ENCODE peak calls at places on chromosomes 5 and 9, in five cellular contexts. One of them, this sample, is unnamed.

GRCh38 chr9:137959641-137960411 is 82.2 kb downstream of the CACNA1B start:
- ATAC-seq in Panc1: no peak
- ATAC-seq in upper lobe of left lung: no peak
- ATAC-seq in upper lobe of right lung: no peak
- ATAC-seq in pancreas: no peak
- ATAC-seq in this sample: no peak

GRCh38 chr9:100083448-100084144 is 15.2 kb downstream of the ERP44 start:
- ATAC-seq in Panc1: no peak
- ATAC-seq in upper lobe of left lung: no peak
- ATAC-seq in upper lobe of right lung: no peak
- ATAC-seq in pancreas: no peak
- ATAC-seq in this sample: no peak

GRCh38 chr5:61596265-61596664 is 264.2 kb downstream of the ZSWIM6 start:
- ATAC-seq in Panc1: no peak
- ATAC-seq in upper lobe of left lung: no peak
- ATAC-seq in upper lobe of right lung: no peak
- ATAC-seq in pancreas: peak
- ATAC-seq in this sample: no peak

GRCh38 chr5:112388010-112388553 is 31.0 kb downstream of the EPB41L4A start:
- ATAC-seq in Panc1: no peak
- ATAC-seq in upper lobe of left lung: no peak
- ATAC-seq in upper lobe of right lung: peak
- ATAC-seq in pancreas: no peak
- ATAC-seq in this sample: no peak

GRCh38 chr5:126994485-126994884 is 35.9 kb downstream of the MARCHF3 start:
- ATAC-seq in Panc1: no peak
- ATAC-seq in upper lobe of left lung: no peak
- ATAC-seq in upper lobe of right lung: no peak
- ATAC-seq in pancreas: no peak
- ATAC-seq in this sample: no peak

GRCh38 chr5:7878381-7878873 is 9.5 kb downstream of the MTRR start:
- ATAC-seq in Panc1: no peak
- ATAC-seq in upper lobe of left lung: peak
- ATAC-seq in upper lobe of right lung: peak
- ATAC-seq in pancreas: no peak
- ATAC-seq in this sample: no peak

GRCh38 chr5:149381986-149382338 is 2.9 kb upstream of the IL17B start:
- ATAC-seq in Panc1: peak
- ATAC-seq in upper lobe of left lung: peak
- ATAC-seq in upper lobe of right lung: peak
- ATAC-seq in pancreas: peak
- ATAC-seq in this sample: peak

GRCh38 chr9:134138292-134138691 is 2.4 kb downstream of the WDR5 start:
- ATAC-seq in Panc1: no peak
- ATAC-seq in upper lobe of left lung: no peak
- ATAC-seq in upper lobe of right lung: peak
- ATAC-seq in pancreas: no peak
- ATAC-seq in this sample: no peak

GRCh38 chr9:73011346-73011745 is 58.5 kb upstream of the ALDH1A1 start:
- ATAC-seq in Panc1: no peak
- ATAC-seq in upper lobe of left lung: no peak
- ATAC-seq in upper lobe of right lung: no peak
- ATAC-seq in pancreas: no peak
- ATAC-seq in this sample: peak

GRCh38 chr9:8779478-8779877 is 979.9 kb upstream of the DMAC1 start:
- ATAC-seq in Panc1: no peak
- ATAC-seq in upper lobe of left lung: no peak
- ATAC-seq in upper lobe of right lung: no peak
- ATAC-seq in pancreas: no peak
- ATAC-seq in this sample: no peak

GRCh38 chr5:169646856-169647255 is 9.8 kb downstream of the DOCK2 start:
- ATAC-seq in Panc1: no peak
- ATAC-seq in upper lobe of left lung: no peak
- ATAC-seq in upper lobe of right lung: no peak
- ATAC-seq in pancreas: no peak
- ATAC-seq in this sample: no peak

GRCh38 chr5:116754556-116754955 is 179.9 kb upstream of the SEMA6A start:
- ATAC-seq in Panc1: no peak
- ATAC-seq in upper lobe of left lung: no peak
- ATAC-seq in upper lobe of right lung: no peak
- ATAC-seq in pancreas: no peak
- ATAC-seq in this sample: no peak

GRCh38 chr5:116747881-116748280 is 173.3 kb upstream of the SEMA6A start:
- ATAC-seq in Panc1: no peak
- ATAC-seq in upper lobe of left lung: peak
- ATAC-seq in upper lobe of right lung: no peak
- ATAC-seq in pancreas: no peak
- ATAC-seq in this sample: peak

GRCh38 chr5:116756531-116756930 is 181.9 kb upstream of the SEMA6A start:
- ATAC-seq in Panc1: no peak
- ATAC-seq in upper lobe of left lung: no peak
- ATAC-seq in upper lobe of right lung: no peak
- ATAC-seq in pancreas: no peak
- ATAC-seq in this sample: no peak

GRCh38 chr5:116750626-116751188 is 176.1 kb upstream of the SEMA6A start:
- ATAC-seq in Panc1: no peak
- ATAC-seq in upper lobe of left lung: no peak
- ATAC-seq in upper lobe of right lung: no peak
- ATAC-seq in pancreas: no peak
- ATAC-seq in this sample: no peak

DNA sequence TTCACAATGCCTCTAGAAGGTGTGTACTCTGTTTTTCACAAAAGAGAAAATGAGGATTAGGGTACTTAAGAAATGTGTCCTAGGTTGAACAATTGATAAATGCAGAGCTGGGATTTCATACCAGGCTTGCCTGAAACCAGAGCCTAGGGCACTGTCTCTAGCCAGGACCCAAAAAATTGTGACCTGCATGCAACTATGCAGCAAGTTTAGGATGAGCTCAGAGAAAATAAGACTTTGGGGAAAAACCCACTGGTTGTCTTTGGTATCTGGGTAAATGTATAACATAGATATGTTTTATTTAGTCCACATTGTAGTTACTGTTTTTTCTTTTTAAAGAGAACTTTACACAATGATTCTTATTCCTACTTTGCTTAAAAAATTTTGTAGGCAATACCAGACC is 177.1 kb upstream of the SEMA6A start:
- ATAC-seq in Panc1: no peak
- ATAC-seq in upper lobe of left lung: no peak
- ATAC-seq in upper lobe of right lung: no peak
- ATAC-seq in pancreas: no peak
- ATAC-seq in this sample: no peak
- H3K4me3 ChIP-seq in Panc1: no peak
- H3K4me3 ChIP-seq in upper lobe of left lung: no peak
- H3K4me3 ChIP-seq in upper lobe of right lung: no peak
- H3K4me3 ChIP-seq in pancreas: no peak
- H3K4me3 ChIP-seq in this sample: no peak

GRCh38 chr9:119282476-119283117 is 86.6 kb downstream of the BRINP1 start:
- ATAC-seq in Panc1: no peak
- ATAC-seq in upper lobe of left lung: no peak
- ATAC-seq in upper lobe of right lung: no peak
- ATAC-seq in pancreas: no peak
- ATAC-seq in this sample: no peak

GRCh38 chr9:119280740-119281485 is 88.3 kb downstream of the BRINP1 start:
- ATAC-seq in Panc1: no peak
- ATAC-seq in upper lobe of left lung: no peak
- ATAC-seq in upper lobe of right lung: no peak
- ATAC-seq in pancreas: no peak
- ATAC-seq in this sample: no peak

GRCh38 chr9:119284587-119285337 is 84.5 kb downstream of the BRINP1 start:
- ATAC-seq in Panc1: no peak
- ATAC-seq in upper lobe of left lung: no peak
- ATAC-seq in upper lobe of right lung: no peak
- ATAC-seq in pancreas: no peak
- ATAC-seq in this sample: no peak

GRCh38 chr9:119283118-119283794 is 86.0 kb downstream of the BRINP1 start:
- ATAC-seq in Panc1: no peak
- ATAC-seq in upper lobe of left lung: no peak
- ATAC-seq in upper lobe of right lung: peak
- ATAC-seq in pancreas: no peak
- ATAC-seq in this sample: peak

GRCh38 chr9:119284118-119284517 is 85.1 kb downstream of the BRINP1 start:
- ATAC-seq in Panc1: no peak
- ATAC-seq in upper lobe of left lung: no peak
- ATAC-seq in upper lobe of right lung: no peak
- ATAC-seq in pancreas: no peak
- ATAC-seq in this sample: no peak
- TF ChIP-seq CTCF in Panc1: peak
- TF ChIP-seq CTCF in upper lobe of left lung: no peak
- TF ChIP-seq CTCF in upper lobe of right lung: no peak
- TF ChIP-seq CTCF in pancreas: no peak
- TF ChIP-seq CTCF in this sample: no peak

GRCh38 chr5:71701409-71701808 is 17.7 kb upstream of the CARTPT start:
- ATAC-seq in Panc1: no peak
- ATAC-seq in upper lobe of left lung: no peak
- ATAC-seq in upper lobe of right lung: no peak
- ATAC-seq in pancreas: no peak
- ATAC-seq in this sample: no peak

GRCh38 chr5:71705416-71705815 is 13.7 kb upstream of the CARTPT start:
- ATAC-seq in Panc1: no peak
- ATAC-seq in upper lobe of left lung: no peak
- ATAC-seq in upper lobe of right lung: no peak
- ATAC-seq in pancreas: no peak
- ATAC-seq in this sample: no peak

GRCh38 chr5:71700803-71701202 is 18.3 kb upstream of the CARTPT start:
- ATAC-seq in Panc1: no peak
- ATAC-seq in upper lobe of left lung: no peak
- ATAC-seq in upper lobe of right lung: no peak
- ATAC-seq in pancreas: no peak
- ATAC-seq in this sample: no peak

GRCh38 chr5:71706906-71707305 is 12.2 kb upstream of the CARTPT start:
- ATAC-seq in Panc1: no peak
- ATAC-seq in upper lobe of left lung: no peak
- ATAC-seq in upper lobe of right lung: no peak
- ATAC-seq in pancreas: no peak
- ATAC-seq in this sample: no peak

GRCh38 chr5:71703941-71704340 is 15.1 kb upstream of the CARTPT start:
- ATAC-seq in Panc1: no peak
- ATAC-seq in upper lobe of left lung: no peak
- ATAC-seq in upper lobe of right lung: no peak
- ATAC-seq in pancreas: no peak
- ATAC-seq in this sample: no peak
- H3K27ac ChIP-seq in Panc1: no peak
- H3K27ac ChIP-seq in upper lobe of left lung: no peak
- H3K27ac ChIP-seq in upper lobe of right lung: no peak
- H3K27ac ChIP-seq in pancreas: no peak
- H3K27ac ChIP-seq in this sample: no peak

GRCh38 chr5:166324372-166324771 is 1967.1 kb upstream of the WWC1 start:
- ATAC-seq in Panc1: no peak
- ATAC-seq in upper lobe of left lung: no peak
- ATAC-seq in upper lobe of right lung: no peak
- ATAC-seq in pancreas: no peak
- ATAC-seq in this sample: no peak
- H3K4me3 ChIP-seq in Panc1: no peak
- H3K4me3 ChIP-seq in upper lobe of left lung: no peak
- H3K4me3 ChIP-seq in upper lobe of right lung: no peak
- H3K4me3 ChIP-seq in pancreas: no peak
- H3K4me3 ChIP-seq in this sample: no peak

GRCh38 chr5:148290271-148291195 is 21.7 kb upstream of the SPINK7 start:
- ATAC-seq in Panc1: peak
- ATAC-seq in upper lobe of left lung: no peak
- ATAC-seq in upper lobe of right lung: peak
- ATAC-seq in pancreas: no peak
- ATAC-seq in this sample: no peak
- TF ChIP-seq CTCF in Panc1: peak
- TF ChIP-seq CTCF in upper lobe of left lung: peak
- TF ChIP-seq CTCF in upper lobe of right lung: peak
- TF ChIP-seq CTCF in pancreas: no peak
- TF ChIP-seq CTCF in this sample: no peak

GRCh38 chr5:14209836-14210235 is 66.7 kb downstream of the TRIO start:
- ATAC-seq in Panc1: no peak
- ATAC-seq in upper lobe of left lung: no peak
- ATAC-seq in upper lobe of right lung: no peak
- ATAC-seq in pancreas: no peak
- ATAC-seq in this sample: no peak

GRCh38 chr5:14211818-14212799 is 69.0 kb downstream of the TRIO start:
- ATAC-seq in Panc1: no peak
- ATAC-seq in upper lobe of left lung: no peak
- ATAC-seq in upper lobe of right lung: no peak
- ATAC-seq in pancreas: no peak
- ATAC-seq in this sample: no peak

GRCh38 chr5:14208071-14209021 is 65.2 kb downstream of the TRIO start:
- ATAC-seq in Panc1: peak
- ATAC-seq in upper lobe of left lung: peak
- ATAC-seq in upper lobe of right lung: peak
- ATAC-seq in pancreas: no peak
- ATAC-seq in this sample: peak

GRCh38 chr5:14210729-14211128 is 67.6 kb downstream of the TRIO start:
- ATAC-seq in Panc1: no peak
- ATAC-seq in upper lobe of left lung: no peak
- ATAC-seq in upper lobe of right lung: no peak
- ATAC-seq in pancreas: no peak
- ATAC-seq in this sample: no peak

GRCh38 chr5:14209222-14209822 is 66.2 kb downstream of the TRIO start:
- ATAC-seq in Panc1: no peak
- ATAC-seq in upper lobe of left lung: no peak
- ATAC-seq in upper lobe of right lung: no peak
- ATAC-seq in pancreas: no peak
- ATAC-seq in this sample: no peak
- H3K27ac ChIP-seq in Panc1: peak
- H3K27ac ChIP-seq in upper lobe of left lung: no peak
- H3K27ac ChIP-seq in upper lobe of right lung: peak
- H3K27ac ChIP-seq in pancreas: no peak
- H3K27ac ChIP-seq in this sample: peak

DNA sequence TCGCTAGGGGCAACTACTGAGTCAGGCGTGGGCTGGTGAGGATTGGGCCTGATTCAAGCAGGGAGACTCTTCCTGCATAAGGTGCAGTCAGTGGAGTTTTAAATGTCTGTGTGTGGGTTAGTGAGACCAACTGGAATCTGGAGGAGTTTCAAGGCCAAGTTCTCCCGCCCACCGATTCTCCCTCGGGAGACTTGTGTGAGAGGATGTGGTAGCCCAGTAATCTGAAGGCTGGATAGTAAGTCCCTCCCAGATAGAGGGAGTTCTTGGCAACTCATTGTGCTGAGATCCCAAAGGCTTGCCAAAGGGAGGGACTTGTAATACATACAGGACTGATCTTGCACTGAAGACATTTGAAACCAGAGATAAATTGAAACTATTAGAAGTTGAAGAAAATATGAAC is 51.8 kb downstream of the WDR36 start:
- ATAC-seq in Panc1: no peak
- ATAC-seq in upper lobe of left lung: no peak
- ATAC-seq in upper lobe of right lung: no peak
- ATAC-seq in pancreas: no peak
- ATAC-seq in this sample: no peak
- H3K4me3 ChIP-seq in Panc1: no peak
- H3K4me3 ChIP-seq in upper lobe of left lung: no peak
- H3K4me3 ChIP-seq in upper lobe of right lung: no peak
- H3K4me3 ChIP-seq in pancreas: no peak
- H3K4me3 ChIP-seq in this sample: no peak